ENCODE peak calls at places on chromosomes 6 and 20, in four cellular contexts. K, E, C and M are unnamed samples. For H3K4me1, the result is how much of the 10 kb centered on the place peaks cover.

GRCh38 chr20:33373735-33374605 is 27.3 kb downstream of the CDK5RAP1 start:
- DNase-seq in C (no peak), K (no peak), E (no peak), M (no peak)

GRCh38 chr20:19737025-19737424 is 21.0 kb upstream of the RIN2 start:
- DNase-seq in K (no peak), C (no peak), E (no peak), M (peak)

GRCh38 chr6:155314773-155315515 is 660 bp upstream of the TFB1M start:
- DNase-seq in E (peak), C (peak), K (peak), M (peak)

GRCh38 chr6:33632603-33633039 is 11.5 kb downstream of the ITPR3 start:
- DNase-seq in E (peak), C (no peak), K (peak), M (no peak)

GRCh38 chr6:17096076-17096475 is 5.8 kb upstream of the STMND1 start:
- DNase-seq in K (peak), C (no peak), E (no peak), M (no peak)

GRCh38 chr20:37384683-37385174 is 38.8 kb downstream of the SRC start:
- DNase-seq in C (peak), K (peak), E (peak), M (no peak)

GRCh38 chr6:147382945-147383554 is 125.4 kb upstream of the SAMD5 start:
- DNase-seq in C (no peak), K (no peak), E (no peak), M (peak)

GRCh38 chr20:47202765-47203667 is 153.5 kb downstream of the ZMYND8 start:
- DNase-seq in K (no peak), E (peak), C (no peak), M (no peak)

GRCh38 chr6:28446818-28447511 is 3.7 kb upstream of the ZSCAN23 start:
- DNase-seq in K (no peak), E (no peak), C (no peak), M (no peak)

GRCh38 chr6:109523478-109523877 is 40.5 kb upstream of the ZBTB24 start:
- DNase-seq in C (no peak), E (no peak), K (no peak), M (no peak)

GRCh38 chr6:18823782-18824386 is 436.7 kb downstream of the RNF144B start:
- DNase-seq in K (no peak), E (no peak), C (no peak), M (peak)

GRCh38 chr6:30844118-30844535 is 40.2 kb upstream of the DDR1 start:
- DNase-seq in K (no peak), E (no peak), C (no peak), M (no peak)

GRCh38 chr20:37502654-37503053 is 18.4 kb upstream of the NNAT start:
- DNase-seq in K (no peak), E (no peak), C (peak), M (no peak)

GRCh38 chr6:169800668-169801395 is 49.4 kb downstream of the ERMARD start:
- DNase-seq in E (no peak), C (peak), K (no peak), M (peak)

GRCh38 chr20:63957004-63957689 is 931 bp upstream of the UCKL1 start:
- DNase-seq in C (peak), E (peak), K (peak), M (peak)

GRCh38 chr6:473759-474453 is 82.4 kb downstream of the IRF4 start:
- DNase-seq in K (no peak), E (no peak), C (no peak), M (no peak)

GRCh38 chr6:26170951-26171841 is 84.0 kb downstream of the HFE start:
- DNase-seq in C (no peak), E (no peak), K (no peak), M (no peak)

GRCh38 chr6:125524356-125524755 is 222.6 kb upstream of the HDDC2 start:
- DNase-seq in E (no peak), K (no peak), C (no peak), M (no peak)

GRCh38 chr20:35368616-35369423 is 43.0 kb downstream of the UQCC1 start:
- DNase-seq in K (no peak), E (peak), C (no peak), M (no peak)

GRCh38 chr20:58393299-58393698 is 4.3 kb downstream of the VAPB start:
- DNase-seq in E (no peak), K (no peak), C (no peak), M (no peak)

GRCh38 chr6:35230950-35231349 is 17.2 kb downstream of the SCUBE3 start:
- DNase-seq in E (no peak), C (peak), K (no peak), M (no peak)

GRCh38 chr6:147176795-147177194 is 27.4 kb upstream of the STXBP5 start:
- DNase-seq in E (no peak), C (no peak), K (peak), M (no peak)

GRCh38 chr6:14129572-14129971 is 12.0 kb downstream of the CD83 start:
- DNase-seq in E (no peak), K (peak), C (no peak), M (no peak)

GRCh38 chr20:34751453-34751852 is 47.3 kb downstream of the TP53INP2 start:
- DNase-seq in C (no peak), E (no peak), K (no peak), M (no peak)

GRCh38 chr6:170143401-170144150 is 147.3 kb downstream of the DLL1 start:
- DNase-seq in K (no peak), C (peak), E (no peak), M (no peak)

GRCh38 chr6:31877651-31878161 is 1.1 kb downstream of the SLC44A4 start:
- DNase-seq in E (no peak), C (no peak), K (peak), M (no peak)

GRCh38 chr6:136774228-136775041 is 17.8 kb downstream of the MAP3K5 start:
- DNase-seq in C (peak), K (no peak), E (no peak), M (peak)

GRCh38 chr6:43771210-43771857 is 1.3 kb downstream of the VEGFA start:
- DNase-seq in K (peak), C (peak), E (peak), M (no peak)

GRCh38 chr20:49937023-49937929 is 1.1 kb downstream of the RNF114 start:
- DNase-seq in K (no peak), C (no peak), E (no peak), M (peak)

GRCh38 chr6:137914530-137915193 is 47.6 kb downstream of the TNFAIP3 start:
- DNase-seq in K (no peak), C (no peak), E (no peak), M (no peak)

GRCh38 chr20:35886537-35886936 is 67.8 kb downstream of the SCAND1 start:
- DNase-seq in C (no peak), E (peak), K (no peak), M (no peak)

GRCh38 chr20:38460040-38460623 is 12.5 kb upstream of the RALGAPB start:
- DNase-seq in C (no peak), E (no peak), K (no peak), M (peak)

GRCh38 chr20:44730441-44730840 is 15.2 kb upstream of the KCNK15 start:
- DNase-seq in E (no peak), C (no peak), K (no peak), M (peak)

GRCh38 chr20:38878798-38879197 is 47.4 kb upstream of the FAM83D start:
- DNase-seq in E (no peak), K (no peak), C (no peak), M (no peak)

GRCh38 chr20:45370571-45371204 is 7.4 kb downstream of the TP53TG5 start:
- DNase-seq in C (no peak), K (no peak), E (no peak), M (no peak)

GRCh38 chr6:156378853-156379252 is 398.3 kb upstream of the ARID1B start:
- DNase-seq in C (no peak), E (no peak), K (no peak), M (no peak)

GRCh38 chr6:155187994-155188706 is 75.7 kb upstream of the CLDN20 start:
- DNase-seq in C (no peak), E (no peak), K (no peak), M (peak)

GRCh38 chr6:6244624-6245023 is 75.8 kb downstream of the F13A1 start:
- DNase-seq in E (no peak), C (no peak), K (no peak), M (no peak)

GRCh38 chr20:1803216-1804128 is 91.7 kb upstream of the SIRPA start:
- DNase-seq in C (peak), K (no peak), E (peak), M (no peak)

GRCh38 chr6:167856999-167857660 is 30.4 kb downstream of the AFDN start:
- DNase-seq in K (no peak), C (no peak), E (no peak), M (peak)
- H3K4me1 ChIP-seq in K (half or more), C (under half), E (under half), M (under half)

GRCh38 chr6:158663465-158664167 is 13.8 kb downstream of the SYTL3 start:
- DNase-seq in E (no peak), K (no peak), C (peak), M (no peak)

GRCh38 chr6:158665332-158665731 is 15.5 kb downstream of the SYTL3 start:
- DNase-seq in K (no peak), C (peak), E (no peak), M (no peak)

GRCh38 chr6:158662607-158663464 is 13.0 kb downstream of the SYTL3 start:
- DNase-seq in E (peak), C (peak), K (no peak), M (no peak)

GRCh38 chr6:158660331-158660730 is 10.5 kb downstream of the SYTL3 start:
- DNase-seq in K (peak), E (no peak), C (peak), M (no peak)

DNA sequence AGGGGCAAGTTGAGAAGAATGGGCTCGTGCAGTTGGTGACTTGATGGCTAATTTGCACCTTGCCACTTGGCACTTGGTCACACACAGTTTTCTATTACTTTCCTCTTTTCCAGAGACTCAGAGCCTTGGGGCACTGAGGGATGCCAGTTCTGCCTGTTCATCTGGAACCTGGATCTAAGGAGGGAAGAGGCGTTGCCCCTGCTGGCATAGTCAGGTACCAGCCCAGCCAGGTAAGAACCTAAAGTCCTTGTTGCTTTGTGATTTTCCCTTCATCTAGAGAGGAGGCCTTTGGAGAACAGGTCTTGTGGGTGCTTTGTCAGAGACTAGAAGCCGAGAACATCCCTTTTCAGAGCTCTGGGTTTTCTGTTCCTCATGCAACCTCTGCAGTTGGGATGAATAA is 11.3 kb downstream of the SYTL3 start:
- DNase-seq in E (no peak), K (no peak), C (peak), M (no peak)
- TF ChIP-seq CTCF in E (no peak), K (no peak), C (no peak), M (peak)

GRCh38 chr6:22145823-22146379 is 150.9 kb downstream of the PRL start:
- DNase-seq in C (no peak), K (no peak), E (no peak), M (no peak)
- H3K27ac ChIP-seq in C (no peak), K (no peak), E (no peak), M (no peak)

GRCh38 chr6:54014440-54014839 is 96.8 kb upstream of the MLIP start:
- DNase-seq in K (no peak), C (no peak), E (no peak), M (no peak)
- H3K4me1 ChIP-seq in K (under half), C (under half), E (half or more), M (under half)

GRCh38 chr6:158143700-158144099 is 24.4 kb downstream of the SERAC1 start:
- DNase-seq in E (no peak), K (no peak), C (no peak), M (no peak)
- TF ChIP-seq CTCF in E (no peak), K (peak), C (peak), M (peak)

DNA sequence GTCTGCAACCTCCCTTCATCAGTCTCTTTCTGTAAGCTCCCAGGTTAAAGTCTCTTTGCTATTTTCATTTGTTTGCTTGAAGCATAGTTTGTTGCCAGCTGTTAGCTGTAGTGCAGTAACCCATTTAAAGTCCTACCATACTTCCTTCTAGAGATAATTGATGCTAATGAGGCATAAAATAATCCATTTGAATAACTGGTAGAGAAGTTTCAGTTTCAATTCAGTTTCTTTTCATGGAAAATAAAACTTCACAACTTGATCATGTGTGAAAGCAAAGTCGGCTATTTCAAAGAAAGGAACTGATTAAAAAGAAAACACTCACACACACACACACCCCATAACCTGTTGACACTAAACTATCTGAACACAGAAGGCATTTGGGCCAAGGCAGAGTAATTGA is 68.5 kb upstream of the TENT5A start:
- DNase-seq in C (no peak), K (no peak), E (no peak), M (no peak)
- H3K27ac ChIP-seq in C (peak), K (no peak), E (no peak), M (no peak)

GRCh38 chr6:41937472-41937871 is 4.1 kb downstream of the CCND3 start:
- DNase-seq in E (no peak), C (no peak), K (no peak), M (no peak)

GRCh38 chr6:41936073-41936837 is 5.4 kb downstream of the CCND3 start:
- DNase-seq in C (peak), E (peak), K (peak), M (peak)

GRCh38 chr6:41934278-41935189 is 7.1 kb downstream of the CCND3 start:
- DNase-seq in K (no peak), C (no peak), E (no peak), M (no peak)

GRCh38 chr6:41935685-41936072 is 5.9 kb downstream of the CCND3 start:
- DNase-seq in K (no peak), C (no peak), E (no peak), M (no peak)

GRCh38 chr6:41935190-41935569 is 6.4 kb downstream of the CCND3 start:
- DNase-seq in C (no peak), K (no peak), E (no peak), M (no peak)
- H3K4me1 ChIP-seq in C (under half), K (under half), E (under half), M (under half)

GRCh38 chr6:68400396-68400795 is 234.7 kb upstream of the ADGRB3 start:
- DNase-seq in K (no peak), C (no peak), E (no peak), M (no peak)
- TF ChIP-seq CTCF in K (no peak), C (no peak), E (no peak), M (no peak)

DNA sequence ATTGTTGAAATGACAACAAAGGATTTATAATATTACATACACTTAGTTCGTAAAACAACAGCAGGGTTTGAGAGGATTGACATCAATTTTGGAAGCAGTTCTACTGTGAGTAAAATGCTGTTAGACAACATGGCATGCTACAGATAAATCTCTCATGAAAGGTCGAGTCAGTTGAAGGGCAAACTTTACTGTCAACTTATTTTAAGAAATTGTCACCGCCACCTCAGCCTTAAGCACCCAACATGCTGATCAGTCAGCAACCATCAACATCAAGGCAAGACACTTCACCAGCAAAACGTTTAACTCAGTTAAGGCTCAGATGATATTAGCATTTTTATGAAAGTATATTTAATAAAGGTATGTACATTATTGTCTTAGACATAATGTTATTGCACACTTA is 31.0 kb downstream of the CYB5R4 start:
- DNase-seq in E (no peak), C (no peak), K (no peak), M (no peak)
- H3K27ac ChIP-seq in E (no peak), C (no peak), K (no peak), M (no peak)